ENCODE peak calls at places on chromosome 18, in four cellular contexts. P is central memory CD4-positive, alpha-beta T cell; E is WTC11; R is activated T-helper 1 cell treated with anti-CD3 and anti-CD28 coated beads, Interleukin-2, amount 50 U/mL, for 16 hours. G is an unnamed sample.

GRCh38 chr18:24185805-24186204 is 46.9 kb downstream of the CABYR start:
- DNase-seq in P (no peak), E (no peak), R (no peak), G (no peak)

GRCh38 chr18:21484851-21485636 is 115.5 kb downstream of the ESCO1 start:
- DNase-seq in P (no peak), E (no peak), R (no peak), G (no peak)

GRCh38 chr18:44803019-44803650 is 122.4 kb downstream of the SETBP1 start:
- DNase-seq in P (no peak), E (no peak), R (no peak), G (no peak)

GRCh38 chr18:24552218-24552617 is 91.8 kb downstream of the HRH4 start:
- DNase-seq in P (no peak), E (no peak), R (no peak), G (no peak)

GRCh38 chr18:76131738-76132137 is 363.3 kb downstream of the ZNF516 start:
- DNase-seq in P (no peak), E (no peak), R (no peak), G (no peak)

GRCh38 chr18:13300029-13300428 is 81.5 kb downstream of the LDLRAD4 start:
- DNase-seq in P (no peak), E (no peak), R (no peak), G (no peak)

GRCh38 chr18:8045890-8046289 is 478.8 kb downstream of the PTPRM start:
- DNase-seq in P (peak), E (no peak), R (peak), G (no peak)

GRCh38 chr18:54532962-54533361 is 58.1 kb upstream of the DYNAP start:
- DNase-seq in P (no peak), E (no peak), R (no peak), G (no peak)

GRCh38 chr18:2302628-2303516 is 268.4 kb downstream of the METTL4 start:
- DNase-seq in P (no peak), E (no peak), R (no peak), G (no peak)

G was measured in endothelial cell.